ENCODE peak calls at places on chromosome 21, in ten cellular contexts. P, T, L, F, D, E, S, O, V and J are unnamed samples.

GRCh38 chr21:16473965-16474364 is 744.2 kb downstream of the USP25 start:
- DNase-seq in T (no peak), P (no peak), D (peak; percentile 17), F (peak; percentile 12), L (peak; percentile 40), E (no peak), O (no peak), V (no peak), S (no peak), J (no peak)

GRCh38 chr21:35102488-35103407 is 53.6 kb upstream of the RUNX1 start:
- DNase-seq in T (peak; percentile 48), P (no peak), O (no peak), E (no peak), F (peak; percentile 33), S (no peak), D (peak; percentile 53), V (no peak), L (peak; percentile 6), J (no peak)

GRCh38 chr21:14526816-14527689 is 19.1 kb downstream of the SAMSN1 start:
- DNase-seq in D (no peak), P (no peak), L (no peak), S (no peak), E (no peak), T (no peak), V (no peak), F (no peak), O (no peak), J (no peak)

GRCh38 chr21:29462475-29462874 is 163.8 kb downstream of the BACH1 start:
- DNase-seq in D (no peak), F (no peak), E (no peak), S (no peak), L (no peak), O (no peak), V (no peak), P (no peak), T (no peak), J (no peak)

GRCh38 chr21:32412162-32412997 is at the start of gene EVA1C:
- DNase-seq in P (peak; percentile 72), E (no peak), S (peak; percentile 57), L (peak; percentile 76), T (no peak), V (no peak), F (peak; percentile 30), D (no peak), O (no peak), J (no peak)

GRCh38 chr21:42047821-42048613 is 23.1 kb upstream of the UMODL1 start:
- DNase-seq in L (peak; percentile 73), F (peak; percentile 99), E (peak; percentile 94), V (peak; percentile 97), S (no peak), O (no peak), T (no peak), P (no peak), D (peak; percentile 95), J (no peak)

GRCh38 chr21:31394309-31394708 is 50.2 kb upstream of the TIAM1 start:
- DNase-seq in E (no peak), D (no peak), P (no peak), L (no peak), S (no peak), T (no peak), F (no peak), O (no peak), V (no peak), J (no peak)

GRCh38 chr21:32641715-32642698 is 29.8 kb upstream of the CFAP298 start:
- DNase-seq in F (no peak), O (no peak), D (no peak), V (no peak), S (no peak), T (no peak), E (no peak), P (no peak), L (no peak), J (no peak)

GRCh38 chr21:42665026-42665425 is 11.6 kb downstream of the PDE9A start:
- DNase-seq in S (no peak), F (no peak), P (peak; percentile 28), V (no peak), E (no peak), T (no peak), O (no peak), L (peak; percentile 31), D (no peak), J (no peak)

GRCh38 chr21:43332872-43333300 is 94.0 kb downstream of the SIK1 start:
- DNase-seq in L (peak; percentile 49), V (no peak), O (no peak), T (no peak), S (no peak), P (no peak), E (no peak), D (no peak), F (peak; percentile 51), J (no peak)

GRCh38 chr21:16192900-16193299 is 463.1 kb downstream of the USP25 start:
- DNase-seq in S (peak; percentile 57), V (peak; percentile 4), D (peak; percentile 39), E (no peak), F (peak; percentile 20), P (peak; percentile 86), L (peak; percentile 29), T (no peak), O (no peak), J (peak; percentile 76)

GRCh38 chr21:39313457-39314154 is at the start of gene BRWD1:
- DNase-seq in T (peak; percentile 72), E (peak; percentile 67), F (peak; percentile 81), S (peak; percentile 66), P (peak; percentile 78), O (peak; percentile 92), L (peak; percentile 94), D (peak; percentile 80), V (peak; percentile 67), J (peak; percentile 45)
- TF ChIP-seq CTCF in T (peak; percentile 60), E (no peak), F (peak; percentile 37), S (no peak), P (no peak), O (peak; percentile 50), L (peak; percentile 11), D (no peak), V (peak; percentile 72), J (peak; percentile 33)

DNA sequence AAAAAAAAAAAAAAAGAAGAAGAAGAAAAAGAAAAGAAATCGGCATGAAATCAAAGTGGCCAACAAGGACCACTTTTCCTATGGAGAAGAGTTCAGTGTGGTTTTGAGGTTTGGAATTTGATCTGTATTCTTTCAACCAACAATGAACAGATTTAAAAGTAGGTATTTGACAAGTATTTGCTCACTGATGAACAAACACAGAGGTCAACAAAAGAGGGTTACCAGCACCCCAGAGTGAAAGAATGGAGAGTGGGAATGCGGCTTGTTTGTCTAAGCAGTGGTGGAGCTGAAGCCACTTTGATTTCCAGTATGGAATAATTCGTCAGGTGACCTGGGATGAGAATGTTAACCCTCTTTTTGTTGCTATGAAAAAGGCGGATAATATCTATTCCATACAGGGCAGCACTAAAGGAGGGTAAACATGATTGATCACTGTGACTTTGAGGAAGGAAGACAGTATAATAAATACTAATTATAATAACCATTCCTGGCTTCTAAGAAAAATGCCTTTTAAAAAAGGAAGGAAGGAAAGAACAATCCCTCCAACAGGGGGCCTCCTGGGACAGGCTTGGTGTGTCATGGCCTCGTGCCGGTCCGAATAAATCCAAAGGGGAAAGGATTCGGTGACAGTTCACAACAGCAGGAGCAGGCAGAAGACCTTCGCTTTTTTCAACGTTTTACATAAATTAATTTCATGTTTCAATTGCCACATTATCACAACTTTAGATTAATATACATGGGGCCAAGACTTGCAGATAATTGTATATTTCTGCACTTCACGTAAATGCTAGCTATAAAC is 37.2 kb upstream of the SIM2 start:
- DNase-seq in E (no peak), P (peak; percentile 48), F (peak; percentile 48), S (peak; percentile 11), L (peak; percentile 45), D (peak; percentile 49), O (no peak), T (peak; percentile 96), V (peak; percentile 4), J (peak; percentile 23)
- TF ChIP-seq CTCF in E (peak; percentile 65), P (peak; percentile 20), F (peak; percentile 67), S (no peak), L (peak; percentile 59), D (peak; percentile 20), O (peak; percentile 38), T (peak; percentile 63), V (peak; percentile 74), J (peak; percentile 78)

GRCh38 chr21:45918835-45919467 is 62.6 kb upstream of the COL6A1 start:
- DNase-seq in O (no peak), E (no peak), F (no peak), S (no peak), V (no peak), L (no peak), P (no peak), D (no peak), T (no peak), J (no peak)
- TF ChIP-seq CTCF in O (no peak), E (no peak), F (no peak), S (no peak), V (no peak), L (no peak), P (no peak), D (no peak), T (no peak), J (no peak)

DNA sequence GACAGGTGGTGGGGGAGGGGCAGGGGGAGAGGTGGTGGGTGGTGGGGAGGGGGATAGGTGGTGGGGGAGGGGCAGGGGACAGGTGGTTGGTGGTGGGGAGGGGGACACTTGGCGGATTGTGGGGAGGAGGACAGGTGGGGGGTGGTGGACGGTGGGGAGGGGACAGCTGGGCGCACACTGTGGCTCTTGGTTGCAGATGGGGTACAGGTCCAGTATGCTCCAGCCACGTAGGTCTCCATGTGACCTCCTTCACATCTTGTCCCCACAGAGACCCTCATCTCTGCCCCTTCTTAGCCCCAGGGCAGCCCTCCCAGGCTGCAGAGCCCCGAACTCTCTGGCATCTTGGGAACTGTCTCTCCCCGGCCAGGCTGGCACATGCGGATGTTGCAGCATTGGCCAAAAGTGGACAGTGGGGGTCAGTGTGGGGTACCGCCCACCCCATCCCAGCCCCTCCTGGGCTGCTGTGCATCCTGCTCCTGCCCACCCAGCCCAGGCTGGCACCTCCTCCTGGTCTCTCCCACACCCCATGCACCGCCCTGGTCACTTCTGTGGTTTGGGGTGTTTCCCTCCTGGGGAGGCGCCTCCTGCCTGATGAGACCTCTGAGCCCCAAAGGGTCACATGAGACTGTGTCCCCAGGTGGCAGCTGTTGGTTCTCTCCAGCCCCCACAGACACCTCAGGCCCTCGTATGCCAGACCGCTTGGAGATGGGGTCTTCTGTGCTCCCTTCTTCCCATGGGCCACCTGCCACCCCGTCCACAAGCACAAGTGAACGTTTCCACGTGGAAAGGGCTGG is 7.6 kb upstream of the SLC19A1 start:
- DNase-seq in V (no peak), S (no peak), T (no peak), E (no peak), F (no peak), D (no peak), O (no peak), P (no peak), L (no peak), J (no peak)
- TF ChIP-seq CTCF in V (peak; percentile 29), S (no peak), T (no peak), E (no peak), F (no peak), D (no peak), O (no peak), P (no peak), L (no peak), J (no peak)